ENCODE peak calls at places on chromosomes 3 and 15, in four cellular contexts. J is HepG2, B is K562, L is A549. M is an unnamed sample.

GRCh38 chr3:197522183-197522715 is 33.5 kb downstream of the BDH1 start:
- DNase-seq in J (no peak), B (no peak), L (no peak), M (no peak)

GRCh38 chr3:8869613-8870012 is 93.7 kb downstream of the RAD18 start:
- DNase-seq in J (peak), B (no peak), L (peak), M (no peak)

GRCh38 chr15:98755138-98755537 is 106.8 kb downstream of the IGF1R start:
- DNase-seq in J (no peak), B (no peak), L (no peak), M (no peak)

GRCh38 chr3:43883729-43884396 is 193.1 kb downstream of the ABHD5 start:
- DNase-seq in J (no peak), B (no peak), L (no peak), M (no peak)

GRCh38 chr15:39493393-39494067 is 87.3 kb upstream of the THBS1 start:
- DNase-seq in J (no peak), B (no peak), L (no peak), M (no peak)

GRCh38 chr15:67523337-67523736 is 2.4 kb downstream of the C15orf61 start:
- DNase-seq in J (no peak), B (no peak), L (no peak), M (no peak)

GRCh38 chr15:75389791-75390382 is 21.5 kb upstream of the MAN2C1 start:
- DNase-seq in J (no peak), B (no peak), L (no peak), M (no peak)

GRCh38 chr15:75606711-75607684 is 18.5 kb downstream of the SNUPN start:
- DNase-seq in J (no peak), B (peak), L (no peak), M (no peak)

GRCh38 chr15:70475921-70476320 is 287.4 kb downstream of the UACA start:
- DNase-seq in J (no peak), B (no peak), L (no peak), M (no peak)

GRCh38 chr3:42685891-42686820 is 819 bp downstream of the KLHL40 start:
- DNase-seq in J (no peak), B (no peak), L (no peak), M (no peak)

GRCh38 chr3:144564011-144564410 is 592.4 kb downstream of the DIPK2A start:
- DNase-seq in J (no peak), B (no peak), L (no peak), M (no peak)

GRCh38 chr15:88657326-88658069 is 18.7 kb downstream of the ISG20 start:
- DNase-seq in J (no peak), B (peak), L (peak), M (no peak)

GRCh38 chr15:59420986-59421618 is 16.9 kb upstream of the FAM81A start:
- DNase-seq in J (no peak), B (no peak), L (no peak), M (no peak)

GRCh38 chr3:177929310-177929709 is 606.9 kb upstream of the KCNMB2 start:
- DNase-seq in J (no peak), B (no peak), L (no peak), M (no peak)

GRCh38 chr15:92882697-92883642 is 17.2 kb upstream of the CHD2 start:
- DNase-seq in J (no peak), B (no peak), L (no peak), M (no peak)

GRCh38 chr3:173253471-173253870 is 112.4 kb upstream of the SPATA16 start:
- DNase-seq in J (no peak), B (no peak), L (no peak), M (no peak)

GRCh38 chr15:79130535-79131130 is 40.1 kb upstream of the RASGRF1 start:
- DNase-seq in J (no peak), B (peak), L (peak), M (no peak)

GRCh38 chr3:66270726-66271125 is 49.9 kb downstream of the SLC25A26 start:
- DNase-seq in J (no peak), B (no peak), L (no peak), M (no peak)

GRCh38 chr3:150319900-150320299 is 88.2 kb upstream of the TSC22D2 start:
- DNase-seq in J (peak), B (no peak), L (peak), M (no peak)

GRCh38 chr3:153624310-153625030 is 462.4 kb downstream of the RAP2B start:
- DNase-seq in J (no peak), B (no peak), L (no peak), M (no peak)

GRCh38 chr15:74823324-74823723 is 3.1 kb upstream of the CPLX3 start:
- DNase-seq in J (no peak), B (no peak), L (no peak), M (no peak)

GRCh38 chr15:57903626-57904025 is 161.9 kb downstream of the ALDH1A2 start:
- DNase-seq in J (no peak), B (no peak), L (no peak), M (no peak)

GRCh38 chr15:85318048-85318731 is 62.2 kb upstream of the AKAP13 start:
- DNase-seq in J (no peak), B (no peak), L (peak), M (peak)

GRCh38 chr15:85318732-85319076 is 61.7 kb upstream of the AKAP13 start:
- DNase-seq in J (no peak), B (no peak), L (no peak), M (no peak)

GRCh38 chr15:85314139-85314538 is 66.3 kb upstream of the AKAP13 start:
- DNase-seq in J (no peak), B (no peak), L (no peak), M (no peak)

GRCh38 chr15:85314653-85315052 is 65.8 kb upstream of the AKAP13 start:
- DNase-seq in J (no peak), B (no peak), L (no peak), M (no peak)

GRCh38 chr15:85316244-85316934 is 64.0 kb upstream of the AKAP13 start:
- DNase-seq in J (peak), B (no peak), L (no peak), M (no peak)
- TF ChIP-seq POLR2AphosphoS2 in J (no peak), B (no peak), L (no peak), M (no peak)

DNA sequence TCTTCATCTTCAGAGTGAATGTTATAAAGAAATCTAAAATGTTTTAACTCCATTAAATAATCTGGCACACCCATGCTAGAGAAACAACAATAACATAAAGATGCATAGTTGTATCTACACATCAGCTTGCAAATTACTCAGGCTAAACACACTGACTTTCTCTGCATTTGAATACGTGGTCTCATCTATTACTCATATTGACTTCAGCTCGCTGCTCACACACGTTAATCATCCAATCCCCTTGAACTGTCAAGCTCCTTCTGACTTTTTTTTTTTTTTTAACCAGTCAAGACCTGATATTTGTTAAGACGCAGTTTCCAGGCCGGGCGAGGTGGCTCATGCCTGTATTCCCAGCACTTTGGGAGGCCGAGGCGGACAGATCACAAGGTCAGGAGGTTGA is 1137.3 kb upstream of the CADM2 start:
- DNase-seq in J (no peak), B (no peak), L (no peak), M (no peak)
- TF ChIP-seq POLR2AphosphoS2 in J (no peak), B (no peak), L (no peak), M (no peak)

DNA sequence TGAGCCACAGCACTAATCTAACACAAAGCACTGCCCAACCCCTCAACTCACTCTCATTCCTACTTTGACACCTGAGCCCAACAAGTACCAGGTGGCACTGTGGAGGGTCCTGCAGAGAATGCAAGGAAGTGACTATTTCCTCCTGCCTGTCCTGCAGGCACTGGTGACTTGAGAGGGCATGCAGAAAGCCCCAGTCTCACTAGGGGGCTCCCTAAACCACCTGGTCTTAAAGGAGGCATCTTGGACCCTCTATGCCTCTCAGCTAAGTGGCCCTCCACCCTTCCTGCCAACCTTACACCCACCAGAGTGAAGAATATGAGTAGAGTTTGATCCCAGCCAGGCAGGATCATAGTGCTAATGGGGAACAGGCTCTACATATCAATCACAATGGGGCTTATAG is 15.2 kb downstream of the TRAIP start:
- DNase-seq in J (no peak), B (peak), L (no peak), M (no peak)
- TF ChIP-seq POLR2AphosphoS2 in J (no peak), B (no peak), L (no peak), M (no peak)

GRCh38 chr3:64244011-64244942 is 19.0 kb upstream of the PRICKLE2 start:
- DNase-seq in J (peak), B (peak), L (peak), M (no peak)
- TF ChIP-seq POLR2AphosphoS2 in J (no peak), B (no peak), L (no peak), M (no peak)

DNA sequence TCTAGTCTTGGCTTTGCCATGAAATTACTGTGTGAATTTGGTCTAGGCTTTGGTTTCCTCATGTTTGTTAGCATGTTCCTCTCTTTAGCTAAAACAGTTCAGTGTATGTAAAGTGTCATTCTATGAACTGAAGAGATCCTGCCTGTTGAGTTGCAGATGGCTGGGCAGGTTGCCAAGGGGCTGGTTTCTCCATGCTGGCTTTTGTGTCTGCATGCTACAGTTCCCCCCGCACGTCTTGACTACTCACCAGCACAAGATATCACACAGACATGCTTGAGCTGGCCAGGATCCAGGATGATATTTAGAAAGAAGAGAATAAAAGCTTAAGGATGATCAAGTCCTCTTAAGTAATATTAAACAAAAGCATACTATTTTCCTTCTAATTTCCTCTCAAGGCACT is 90.2 kb downstream of the CERS3 start:
- DNase-seq in J (no peak), B (no peak), L (no peak), M (peak)
- TF ChIP-seq POLR2AphosphoS2 in J (no peak), B (no peak), L (no peak), M (no peak)

GRCh38 chr3:18135083-18135814 is 289.9 kb downstream of the SATB1 start:
- DNase-seq in J (no peak), B (no peak), L (no peak), M (no peak)
- TF ChIP-seq POLR2AphosphoS2 in J (no peak), B (no peak), L (no peak), M (no peak)

GRCh38 chr3:12838179-12838965 is 3.0 kb downstream of the RPL32 start:
- DNase-seq in J (no peak), B (no peak), L (no peak), M (no peak)
- TF ChIP-seq POLR2AphosphoS2 in J (no peak), B (no peak), L (no peak), M (no peak)

DNA sequence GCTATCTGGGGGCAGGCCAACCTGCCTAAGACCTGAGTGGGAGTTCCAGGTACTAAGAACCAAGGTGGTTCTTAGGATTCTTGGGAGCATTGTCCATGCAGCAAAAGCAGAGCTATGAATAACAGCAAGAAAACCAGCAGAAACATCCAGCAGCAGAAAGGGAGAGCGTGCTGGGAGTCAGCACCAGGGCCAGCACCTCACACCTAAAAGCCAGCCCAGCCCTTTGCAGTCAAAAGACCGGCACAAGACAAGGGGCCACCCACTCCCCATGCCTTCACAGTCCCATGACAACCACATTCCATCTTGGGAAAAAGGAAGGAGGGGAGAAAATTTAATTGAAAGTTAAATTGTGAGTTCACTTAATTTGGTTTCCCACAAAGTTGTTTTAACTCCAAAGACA is 364.9 kb downstream of the AGBL1 start:
- DNase-seq in J (no peak), B (no peak), L (no peak), M (no peak)
- TF ChIP-seq POLR2AphosphoS2 in J (no peak), B (no peak), L (no peak), M (no peak)

GRCh38 chr3:15632212-15632580 is 30.7 kb downstream of the BTD start:
- DNase-seq in J (no peak), B (no peak), L (no peak), M (no peak)
- TF ChIP-seq POLR2AphosphoS2 in J (no peak), B (no peak), L (no peak), M (no peak)

DNA sequence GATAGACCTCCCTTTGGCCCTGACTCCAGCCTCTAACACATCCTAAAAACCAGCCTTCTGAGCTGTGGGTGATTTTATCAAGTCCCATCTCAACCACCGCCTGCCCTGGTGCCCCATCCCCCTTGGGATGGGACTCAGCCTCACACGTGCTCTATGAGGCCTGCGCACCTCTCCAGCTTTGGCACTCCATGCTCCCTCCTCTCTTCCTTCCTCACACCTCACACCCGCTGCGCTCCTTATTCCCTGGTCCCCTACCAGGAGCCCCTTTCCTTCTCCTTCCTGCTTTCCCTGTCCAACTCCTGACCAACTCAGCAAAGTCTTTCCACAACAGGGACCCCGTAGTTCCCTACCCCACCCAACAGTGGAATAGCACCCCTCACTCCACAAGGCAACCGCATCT is 18.4 kb upstream of the SLC6A1 start:
- DNase-seq in J (no peak), B (no peak), L (no peak), M (no peak)
- TF ChIP-seq POLR2AphosphoS2 in J (no peak), B (no peak), L (no peak), M (no peak)